ENCODE peak calls at places on chromosome 10, in six cellular contexts. F is thoracic aorta, R is transverse colon, T is fibroblast of lung, M is dorsolateral prefrontal cortex, Q is IMR-90. X is an unnamed sample. For H3K27me3, the result is how much of the 10 kb centered on the place peaks cover.

GRCh38 chr10:102419561-102420442 is 834 bp upstream of the FBXL15 start:
- DNase-seq in T (peak), M (peak), R (peak), Q (no peak), F (no peak), X (no peak)

GRCh38 chr10:121063744-121064143 is 212.6 kb downstream of the WDR11 start:
- DNase-seq in M (no peak), R (peak), Q (no peak), T (no peak), F (no peak), X (no peak)

GRCh38 chr10:24824124-24824523 is 100.4 kb upstream of the ARHGAP21 start:
- DNase-seq in R (no peak), Q (peak), F (no peak), M (no peak), T (no peak), X (no peak)

GRCh38 chr10:114697061-114697598 is 39.1 kb upstream of the ABLIM1 start:
- DNase-seq in T (no peak), F (no peak), Q (peak), R (no peak), M (peak), X (no peak)

GRCh38 chr10:114544045-114544659 is 113.9 kb downstream of the ABLIM1 start:
- DNase-seq in R (peak), T (no peak), Q (no peak), M (no peak), F (no peak), X (no peak)

GRCh38 chr10:123451607-123452245 is 214.4 kb upstream of the GPR26 start:
- DNase-seq in T (no peak), Q (no peak), F (no peak), M (no peak), R (no peak), X (no peak)

GRCh38 chr10:6674282-6674681 is 94.2 kb upstream of the PRKCQ start:
- DNase-seq in F (no peak), M (no peak), Q (no peak), R (no peak), T (no peak), X (no peak)

GRCh38 chr10:124939290-124939689 is 2.6 kb upstream of the ZRANB1 start:
- DNase-seq in R (no peak), T (no peak), M (no peak), F (no peak), Q (no peak), X (no peak)

GRCh38 chr10:27607591-27607990 is 103.5 kb downstream of the RAB18 start:
- DNase-seq in T (no peak), M (no peak), R (no peak), Q (no peak), F (no peak), X (no peak)

GRCh38 chr10:46560381-46560780 is 3.9 kb upstream of the GPRIN2 start:
- DNase-seq in F (no peak), Q (no peak), T (no peak), M (no peak), R (peak), X (no peak)
- H3K27me3 ChIP-seq in F (under half), Q (half or more), T (under half), M (under half), R (under half), X (half or more)

DNA sequence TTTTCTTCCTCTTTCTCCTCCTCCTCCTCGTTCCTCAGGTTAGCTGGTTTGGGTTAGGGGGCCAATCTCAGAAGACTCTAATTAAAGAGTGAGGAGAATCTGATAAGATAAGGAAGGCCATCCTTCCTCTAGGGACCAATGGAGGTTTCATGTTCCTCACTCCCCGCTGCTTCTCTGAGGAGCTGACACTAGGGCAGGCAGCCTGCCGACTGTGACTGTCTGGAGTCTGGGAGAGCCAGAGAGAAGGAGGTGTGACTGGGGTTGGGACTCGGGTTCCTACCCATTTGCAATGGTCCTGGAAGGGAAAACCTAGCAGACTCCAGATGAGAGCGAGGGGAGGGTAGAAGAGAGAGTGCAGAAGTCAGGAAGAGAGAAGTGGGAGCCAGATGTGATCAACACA is 15.3 kb downstream of the PAX2 start:
- DNase-seq in M (no peak), F (no peak), T (no peak), R (no peak), Q (no peak), X (no peak)
- H3K27me3 ChIP-seq in M (under half), F (under half), T (under half), R (half or more), Q (half or more), X (under half)

GRCh38 chr10:75399461-75400162 is 2.0 kb downstream of the ZNF503 start:
- DNase-seq in Q (peak), R (peak), T (peak), M (peak), F (no peak), X (no peak)

GRCh38 chr10:75398630-75399460 is 2.7 kb downstream of the ZNF503 start:
- DNase-seq in F (no peak), Q (no peak), R (peak), T (peak), M (no peak), X (no peak)

GRCh38 chr10:75396861-75397570 is 4.5 kb downstream of the ZNF503 start:
- DNase-seq in M (no peak), R (peak), T (peak), F (no peak), Q (no peak), X (no peak)

GRCh38 chr10:75397571-75397921 is 4.0 kb downstream of the ZNF503 start:
- DNase-seq in F (no peak), T (peak), R (no peak), Q (no peak), M (no peak), X (no peak)

GRCh38 chr10:75398238-75398629 is 3.3 kb downstream of the ZNF503 start:
- DNase-seq in F (no peak), Q (no peak), T (peak), M (no peak), R (no peak), X (no peak)
- H3K27me3 ChIP-seq in F (under half), Q (under half), T (under half), M (under half), R (under half), X (under half)

GRCh38 chr10:78385599-78385998 is 351.9 kb downstream of the RPS24 start:
- DNase-seq in Q (no peak), R (no peak), F (no peak), M (no peak), T (no peak), X (no peak)
- H3K27me3 ChIP-seq in Q (under half), R (under half), F (under half), M (under half), T (under half), X (under half)

DNA sequence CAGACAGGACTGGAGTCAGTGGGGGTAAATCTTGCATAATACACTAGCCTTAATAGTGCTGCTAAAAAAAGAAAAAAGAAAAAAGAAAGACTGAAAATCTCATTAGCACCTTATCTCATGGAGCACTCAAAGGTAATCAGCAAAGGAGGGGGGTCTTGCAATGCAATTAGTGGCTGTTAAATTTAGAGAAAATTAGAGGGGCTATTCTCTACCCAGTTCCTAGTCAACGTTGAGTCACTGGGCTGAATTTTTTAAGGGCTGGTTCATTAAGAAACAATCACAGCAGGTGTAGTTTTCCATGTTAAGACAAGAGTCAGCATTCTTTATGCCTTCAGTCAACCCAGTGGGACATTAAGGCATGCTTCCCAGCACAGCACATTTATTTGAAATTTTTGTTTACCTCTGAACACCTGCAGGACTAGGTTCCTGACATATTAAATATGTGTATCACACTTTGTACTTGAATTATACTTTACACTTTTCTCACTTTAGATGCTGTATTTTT is 1455.6 kb upstream of the CELF2 start:
- DNase-seq in M (no peak), F (no peak), R (no peak), T (no peak), Q (no peak), X (no peak)
- H3K27me3 ChIP-seq in M (under half), F (under half), R (under half), T (under half), Q (under half), X (under half)

GRCh38 chr10:48692748-48693147 is 8.1 kb downstream of the WDFY4 start:
- DNase-seq in T (no peak), Q (no peak), M (no peak), F (no peak), R (no peak), X (no peak)
- H3K27me3 ChIP-seq in T (under half), Q (under half), M (under half), F (under half), R (under half), X (under half)

GRCh38 chr10:112951349-112952281 is 1.6 kb downstream of the TCF7L2 start:
- DNase-seq in F (no peak), R (peak), M (peak), Q (peak), T (peak), X (no peak)

GRCh38 chr10:112949875-112950507 is at the start of gene TCF7L2:
- DNase-seq in Q (peak), T (peak), M (peak), R (peak), F (peak), X (peak)

GRCh38 chr10:112946649-112947048 is 3.4 kb upstream of the TCF7L2 start:
- DNase-seq in Q (no peak), R (peak), M (no peak), T (no peak), F (no peak), X (no peak)

GRCh38 chr10:112950714-112951348 is 784 bp downstream of the TCF7L2 start:
- DNase-seq in T (peak), M (no peak), Q (peak), F (no peak), R (peak), X (no peak)

DNA sequence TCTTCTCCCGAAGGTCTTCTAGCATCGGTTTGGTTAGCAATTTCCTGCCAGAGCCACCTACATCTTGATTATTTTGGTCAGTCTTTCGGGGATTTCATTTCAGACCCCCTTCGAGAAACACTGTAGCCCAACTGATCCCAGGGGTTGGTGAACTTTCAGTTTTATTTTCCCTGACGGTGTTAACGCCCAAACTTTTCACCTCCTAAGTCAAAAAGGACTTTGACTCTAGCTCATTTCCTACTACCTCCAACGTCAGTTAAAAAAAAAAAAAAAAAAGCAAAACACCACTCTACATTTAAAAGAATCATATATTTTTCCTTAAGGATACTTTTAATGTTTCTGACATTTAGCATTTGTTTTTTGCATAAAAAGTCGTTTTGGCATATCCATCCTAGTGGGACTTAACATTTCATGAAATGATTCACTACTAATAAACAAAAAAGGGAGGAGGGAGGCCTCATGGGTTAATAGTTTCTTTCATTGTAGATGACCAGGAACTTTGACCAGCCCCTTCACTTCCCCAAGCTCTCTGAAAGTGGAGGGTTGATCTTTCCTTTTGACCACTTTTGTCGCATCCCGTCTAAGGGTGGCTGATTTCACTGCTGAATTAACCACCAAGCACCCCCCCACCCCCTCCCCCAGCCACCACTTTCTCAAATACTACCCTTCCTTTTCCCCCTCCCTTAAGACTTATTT is 771 bp upstream of the TCF7L2 start:
- DNase-seq in Q (peak), R (peak), F (no peak), M (no peak), T (peak), X (no peak)
- H3K27me3 ChIP-seq in Q (under half), R (under half), F (under half), M (under half), T (under half), X (under half)

DNA sequence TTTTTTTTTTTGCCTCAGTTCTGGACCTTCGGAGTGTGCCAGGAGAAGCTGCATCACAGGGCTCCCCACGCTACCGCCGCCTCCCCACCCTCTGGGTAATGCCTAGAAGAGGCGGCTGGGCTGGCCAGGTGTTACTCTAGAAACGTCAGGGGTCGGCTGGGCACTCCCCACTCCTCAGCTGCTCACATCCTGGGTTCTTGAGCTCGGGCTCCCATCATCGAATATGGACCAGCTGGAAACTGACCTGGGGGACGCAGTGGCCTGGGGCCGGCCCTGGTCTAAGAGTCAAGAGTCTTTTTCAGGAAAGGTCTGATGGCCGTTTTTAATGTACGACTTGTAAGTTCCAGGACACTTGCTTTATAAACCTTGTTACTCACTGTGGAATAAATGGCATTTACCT is 326.5 kb downstream of the WDR37 start:
- DNase-seq in T (no peak), Q (no peak), R (no peak), F (no peak), M (no peak), X (no peak)
- H3K27me3 ChIP-seq in T (under half), Q (under half), R (half or more), F (under half), M (under half), X (under half)

DNA sequence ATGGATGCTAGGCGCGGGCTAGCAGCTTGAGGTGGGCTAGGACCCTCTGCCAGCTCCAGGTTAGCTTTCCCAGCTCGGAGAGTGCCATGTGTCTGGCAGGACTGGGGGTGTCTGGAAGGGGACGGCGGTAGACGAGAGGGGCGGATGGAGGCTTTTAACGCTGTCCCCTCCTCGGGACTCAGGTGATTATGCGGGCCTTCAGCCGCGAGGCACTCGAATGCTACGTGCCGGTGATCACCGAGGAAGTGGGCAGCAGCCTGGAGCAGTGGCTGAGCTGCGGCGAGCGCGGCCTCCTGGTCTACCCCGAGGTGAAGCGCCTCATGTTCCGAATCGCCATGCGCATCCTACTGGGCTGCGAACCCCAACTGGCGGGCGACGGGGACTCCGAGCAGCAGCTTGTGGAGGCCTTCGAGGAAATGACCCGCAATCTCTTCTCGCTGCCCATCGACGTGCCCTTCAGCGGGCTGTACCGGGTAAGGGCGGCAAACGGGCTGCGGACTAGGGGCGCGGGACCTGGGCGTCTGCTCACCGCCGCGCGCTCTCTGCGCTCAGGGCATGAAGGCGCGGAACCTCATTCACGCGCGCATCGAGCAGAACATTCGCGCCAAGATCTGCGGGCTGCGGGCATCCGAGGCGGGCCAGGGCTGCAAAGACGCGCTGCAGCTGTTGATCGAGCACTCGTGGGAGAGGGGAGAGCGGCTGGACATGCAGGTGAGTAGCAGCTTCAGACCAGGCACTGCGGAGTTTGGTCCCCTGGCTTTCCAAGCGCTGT is 1.1 kb downstream of the CYP26A1 start:
- DNase-seq in T (no peak), R (no peak), M (no peak), F (no peak), Q (no peak), X (no peak)
- H3K27me3 ChIP-seq in T (under half), R (half or more), M (under half), F (under half), Q (half or more), X (half or more)

X was measured in AG04450.